ENCODE peak calls at places on chromosome 12, in six cellular contexts. One of them, this sample, is unnamed.

GRCh38 chr12:90842477-90842876 is 112.5 kb downstream of the CCER1 start:
- DNase-seq in mammary epithelial cell: peak; percentile 30
- DNase-seq in stimulated activated CD8-positive, alpha-beta memory T cell treated with anti-CD3 and anti-CD28 coated beads, Interleukin-4, amount 100 ng/mL, for 24 hours: no peak
- DNase-seq in stimulated activated naive CD8-positive, alpha-beta T cell treated with anti-CD3 and anti-CD28 coated beads, Interleukin-15, amount 100 ng/mL, for 72 hours: no peak
- DNase-seq in body of pancreas: no peak
- DNase-seq in SJCRH30: peak; percentile 40
- DNase-seq in this sample: no peak

GRCh38 chr12:118498171-118498570 is 121.8 kb downstream of the SUDS3 start:
- DNase-seq in mammary epithelial cell: no peak
- DNase-seq in stimulated activated CD8-positive, alpha-beta memory T cell treated with anti-CD3 and anti-CD28 coated beads, Interleukin-4, amount 100 ng/mL, for 24 hours: no peak
- DNase-seq in stimulated activated naive CD8-positive, alpha-beta T cell treated with anti-CD3 and anti-CD28 coated beads, Interleukin-15, amount 100 ng/mL, for 72 hours: no peak
- DNase-seq in body of pancreas: peak; percentile 28
- DNase-seq in SJCRH30: no peak
- DNase-seq in this sample: no peak

GRCh38 chr12:10098762-10099161 is at the start of gene CLEC1A:
- DNase-seq in mammary epithelial cell: no peak
- DNase-seq in stimulated activated CD8-positive, alpha-beta memory T cell treated with anti-CD3 and anti-CD28 coated beads, Interleukin-4, amount 100 ng/mL, for 24 hours: no peak
- DNase-seq in stimulated activated naive CD8-positive, alpha-beta T cell treated with anti-CD3 and anti-CD28 coated beads, Interleukin-15, amount 100 ng/mL, for 72 hours: no peak
- DNase-seq in body of pancreas: no peak
- DNase-seq in SJCRH30: no peak
- DNase-seq in this sample: no peak

GRCh38 chr12:38919191-38919590 is 13.8 kb upstream of the CPNE8 start:
- DNase-seq in mammary epithelial cell: peak; percentile 26
- DNase-seq in stimulated activated CD8-positive, alpha-beta memory T cell treated with anti-CD3 and anti-CD28 coated beads, Interleukin-4, amount 100 ng/mL, for 24 hours: no peak
- DNase-seq in stimulated activated naive CD8-positive, alpha-beta T cell treated with anti-CD3 and anti-CD28 coated beads, Interleukin-15, amount 100 ng/mL, for 72 hours: no peak
- DNase-seq in body of pancreas: no peak
- DNase-seq in SJCRH30: no peak
- DNase-seq in this sample: no peak

GRCh38 chr12:39102474-39103209 is 197.3 kb upstream of the CPNE8 start:
- DNase-seq in mammary epithelial cell: peak; percentile 88
- DNase-seq in stimulated activated CD8-positive, alpha-beta memory T cell treated with anti-CD3 and anti-CD28 coated beads, Interleukin-4, amount 100 ng/mL, for 24 hours: no peak
- DNase-seq in stimulated activated naive CD8-positive, alpha-beta T cell treated with anti-CD3 and anti-CD28 coated beads, Interleukin-15, amount 100 ng/mL, for 72 hours: no peak
- DNase-seq in body of pancreas: no peak
- DNase-seq in SJCRH30: no peak
- DNase-seq in this sample: no peak

GRCh38 chr12:15705606-15706005 is 83.6 kb downstream of the EPS8 start:
- DNase-seq in mammary epithelial cell: no peak
- DNase-seq in stimulated activated CD8-positive, alpha-beta memory T cell treated with anti-CD3 and anti-CD28 coated beads, Interleukin-4, amount 100 ng/mL, for 24 hours: no peak
- DNase-seq in stimulated activated naive CD8-positive, alpha-beta T cell treated with anti-CD3 and anti-CD28 coated beads, Interleukin-15, amount 100 ng/mL, for 72 hours: no peak
- DNase-seq in body of pancreas: no peak
- DNase-seq in SJCRH30: no peak
- DNase-seq in this sample: no peak

GRCh38 chr12:40768125-40768864 is 76.1 kb downstream of the CNTN1 start:
- DNase-seq in mammary epithelial cell: no peak
- DNase-seq in stimulated activated CD8-positive, alpha-beta memory T cell treated with anti-CD3 and anti-CD28 coated beads, Interleukin-4, amount 100 ng/mL, for 24 hours: no peak
- DNase-seq in stimulated activated naive CD8-positive, alpha-beta T cell treated with anti-CD3 and anti-CD28 coated beads, Interleukin-15, amount 100 ng/mL, for 72 hours: no peak
- DNase-seq in body of pancreas: no peak
- DNase-seq in SJCRH30: no peak
- DNase-seq in this sample: no peak

GRCh38 chr12:130775953-130776856 is 60.1 kb upstream of the RIMBP2 start:
- DNase-seq in mammary epithelial cell: peak; percentile 72
- DNase-seq in stimulated activated CD8-positive, alpha-beta memory T cell treated with anti-CD3 and anti-CD28 coated beads, Interleukin-4, amount 100 ng/mL, for 24 hours: peak; percentile 60
- DNase-seq in stimulated activated naive CD8-positive, alpha-beta T cell treated with anti-CD3 and anti-CD28 coated beads, Interleukin-15, amount 100 ng/mL, for 72 hours: peak; percentile 59
- DNase-seq in body of pancreas: peak; percentile 36
- DNase-seq in SJCRH30: peak; percentile 48
- DNase-seq in this sample: no peak

GRCh38 chr12:49428652-49429549 is 61.6 kb downstream of the SPATS2 start:
- DNase-seq in mammary epithelial cell: peak; percentile 63
- DNase-seq in stimulated activated CD8-positive, alpha-beta memory T cell treated with anti-CD3 and anti-CD28 coated beads, Interleukin-4, amount 100 ng/mL, for 24 hours: no peak
- DNase-seq in stimulated activated naive CD8-positive, alpha-beta T cell treated with anti-CD3 and anti-CD28 coated beads, Interleukin-15, amount 100 ng/mL, for 72 hours: no peak
- DNase-seq in body of pancreas: no peak
- DNase-seq in SJCRH30: peak; percentile 51
- DNase-seq in this sample: no peak

GRCh38 chr12:65607271-65607880 is 216.9 kb upstream of the HMGA2 start:
- DNase-seq in mammary epithelial cell: no peak
- DNase-seq in stimulated activated CD8-positive, alpha-beta memory T cell treated with anti-CD3 and anti-CD28 coated beads, Interleukin-4, amount 100 ng/mL, for 24 hours: no peak
- DNase-seq in stimulated activated naive CD8-positive, alpha-beta T cell treated with anti-CD3 and anti-CD28 coated beads, Interleukin-15, amount 100 ng/mL, for 72 hours: no peak
- DNase-seq in body of pancreas: peak; percentile 10
- DNase-seq in SJCRH30: no peak
- DNase-seq in this sample: no peak

GRCh38 chr12:6532927-6533652 is 1.2 kb upstream of the GAPDH start:
- DNase-seq in mammary epithelial cell: peak; percentile 87
- DNase-seq in stimulated activated CD8-positive, alpha-beta memory T cell treated with anti-CD3 and anti-CD28 coated beads, Interleukin-4, amount 100 ng/mL, for 24 hours: no peak
- DNase-seq in stimulated activated naive CD8-positive, alpha-beta T cell treated with anti-CD3 and anti-CD28 coated beads, Interleukin-15, amount 100 ng/mL, for 72 hours: no peak
- DNase-seq in body of pancreas: peak; percentile 61
- DNase-seq in SJCRH30: peak; percentile 88
- DNase-seq in this sample: peak; percentile 34

GRCh38 chr12:50745861-50746260 is 18.0 kb upstream of the ATF1 start:
- DNase-seq in mammary epithelial cell: no peak
- DNase-seq in stimulated activated CD8-positive, alpha-beta memory T cell treated with anti-CD3 and anti-CD28 coated beads, Interleukin-4, amount 100 ng/mL, for 24 hours: no peak
- DNase-seq in stimulated activated naive CD8-positive, alpha-beta T cell treated with anti-CD3 and anti-CD28 coated beads, Interleukin-15, amount 100 ng/mL, for 72 hours: no peak
- DNase-seq in body of pancreas: no peak
- DNase-seq in SJCRH30: no peak
- DNase-seq in this sample: no peak

GRCh38 chr12:102321305-102322082 is 123.9 kb upstream of the PMCH start:
- DNase-seq in mammary epithelial cell: no peak
- DNase-seq in stimulated activated CD8-positive, alpha-beta memory T cell treated with anti-CD3 and anti-CD28 coated beads, Interleukin-4, amount 100 ng/mL, for 24 hours: no peak
- DNase-seq in stimulated activated naive CD8-positive, alpha-beta T cell treated with anti-CD3 and anti-CD28 coated beads, Interleukin-15, amount 100 ng/mL, for 72 hours: no peak
- DNase-seq in body of pancreas: no peak
- DNase-seq in SJCRH30: no peak
- DNase-seq in this sample: no peak

GRCh38 chr12:49296836-49297694 is 2.1 kb downstream of the PRPH start:
- DNase-seq in mammary epithelial cell: peak; percentile 55
- DNase-seq in stimulated activated CD8-positive, alpha-beta memory T cell treated with anti-CD3 and anti-CD28 coated beads, Interleukin-4, amount 100 ng/mL, for 24 hours: no peak
- DNase-seq in stimulated activated naive CD8-positive, alpha-beta T cell treated with anti-CD3 and anti-CD28 coated beads, Interleukin-15, amount 100 ng/mL, for 72 hours: peak; percentile 31
- DNase-seq in body of pancreas: peak; percentile 62
- DNase-seq in SJCRH30: no peak
- DNase-seq in this sample: no peak

GRCh38 chr12:64894827-64895475 is 70.5 kb downstream of the TBC1D30 start:
- DNase-seq in mammary epithelial cell: no peak
- DNase-seq in stimulated activated CD8-positive, alpha-beta memory T cell treated with anti-CD3 and anti-CD28 coated beads, Interleukin-4, amount 100 ng/mL, for 24 hours: no peak
- DNase-seq in stimulated activated naive CD8-positive, alpha-beta T cell treated with anti-CD3 and anti-CD28 coated beads, Interleukin-15, amount 100 ng/mL, for 72 hours: no peak
- DNase-seq in body of pancreas: no peak
- DNase-seq in SJCRH30: no peak
- DNase-seq in this sample: no peak

GRCh38 chr12:26773313-26774104 is 59.5 kb downstream of the ITPR2 start:
- DNase-seq in mammary epithelial cell: no peak
- DNase-seq in stimulated activated CD8-positive, alpha-beta memory T cell treated with anti-CD3 and anti-CD28 coated beads, Interleukin-4, amount 100 ng/mL, for 24 hours: no peak
- DNase-seq in stimulated activated naive CD8-positive, alpha-beta T cell treated with anti-CD3 and anti-CD28 coated beads, Interleukin-15, amount 100 ng/mL, for 72 hours: no peak
- DNase-seq in body of pancreas: no peak
- DNase-seq in SJCRH30: no peak
- DNase-seq in this sample: no peak

GRCh38 chr12:1657616-1658167 is 28.7 kb downstream of the WNT5B start:
- DNase-seq in mammary epithelial cell: no peak
- DNase-seq in stimulated activated CD8-positive, alpha-beta memory T cell treated with anti-CD3 and anti-CD28 coated beads, Interleukin-4, amount 100 ng/mL, for 24 hours: no peak
- DNase-seq in stimulated activated naive CD8-positive, alpha-beta T cell treated with anti-CD3 and anti-CD28 coated beads, Interleukin-15, amount 100 ng/mL, for 72 hours: no peak
- DNase-seq in body of pancreas: peak; percentile 45
- DNase-seq in SJCRH30: peak; percentile 74
- DNase-seq in this sample: no peak

GRCh38 chr12:27843714-27844245 is 63.7 kb upstream of the MANSC4 start:
- DNase-seq in mammary epithelial cell: no peak
- DNase-seq in stimulated activated CD8-positive, alpha-beta memory T cell treated with anti-CD3 and anti-CD28 coated beads, Interleukin-4, amount 100 ng/mL, for 24 hours: no peak
- DNase-seq in stimulated activated naive CD8-positive, alpha-beta T cell treated with anti-CD3 and anti-CD28 coated beads, Interleukin-15, amount 100 ng/mL, for 72 hours: no peak
- DNase-seq in body of pancreas: no peak
- DNase-seq in SJCRH30: peak; percentile 19
- DNase-seq in this sample: no peak

GRCh38 chr12:105860556-105861207 is 278.1 kb downstream of the NUAK1 start:
- DNase-seq in mammary epithelial cell: no peak
- DNase-seq in stimulated activated CD8-positive, alpha-beta memory T cell treated with anti-CD3 and anti-CD28 coated beads, Interleukin-4, amount 100 ng/mL, for 24 hours: no peak
- DNase-seq in stimulated activated naive CD8-positive, alpha-beta T cell treated with anti-CD3 and anti-CD28 coated beads, Interleukin-15, amount 100 ng/mL, for 72 hours: no peak
- DNase-seq in body of pancreas: no peak
- DNase-seq in SJCRH30: no peak
- DNase-seq in this sample: no peak

GRCh38 chr12:122942609-122943008 is 23.7 kb downstream of the ABCB9 start:
- DNase-seq in mammary epithelial cell: no peak
- DNase-seq in stimulated activated CD8-positive, alpha-beta memory T cell treated with anti-CD3 and anti-CD28 coated beads, Interleukin-4, amount 100 ng/mL, for 24 hours: no peak
- DNase-seq in stimulated activated naive CD8-positive, alpha-beta T cell treated with anti-CD3 and anti-CD28 coated beads, Interleukin-15, amount 100 ng/mL, for 72 hours: no peak
- DNase-seq in body of pancreas: no peak
- DNase-seq in SJCRH30: no peak
- DNase-seq in this sample: peak; percentile 55

GRCh38 chr12:2650261-2651060 is 144.3 kb upstream of the FKBP4 start:
- DNase-seq in mammary epithelial cell: no peak
- DNase-seq in stimulated activated CD8-positive, alpha-beta memory T cell treated with anti-CD3 and anti-CD28 coated beads, Interleukin-4, amount 100 ng/mL, for 24 hours: no peak
- DNase-seq in stimulated activated naive CD8-positive, alpha-beta T cell treated with anti-CD3 and anti-CD28 coated beads, Interleukin-15, amount 100 ng/mL, for 72 hours: no peak
- DNase-seq in body of pancreas: no peak
- DNase-seq in SJCRH30: no peak
- DNase-seq in this sample: no peak

GRCh38 chr12:29521951-29522350 is 24.5 kb upstream of the OVCH1 start:
- DNase-seq in mammary epithelial cell: no peak
- DNase-seq in stimulated activated CD8-positive, alpha-beta memory T cell treated with anti-CD3 and anti-CD28 coated beads, Interleukin-4, amount 100 ng/mL, for 24 hours: no peak
- DNase-seq in stimulated activated naive CD8-positive, alpha-beta T cell treated with anti-CD3 and anti-CD28 coated beads, Interleukin-15, amount 100 ng/mL, for 72 hours: no peak
- DNase-seq in body of pancreas: no peak
- DNase-seq in SJCRH30: no peak
- DNase-seq in this sample: no peak

GRCh38 chr12:110718222-110718908 is 24.3 kb downstream of the PPP1CC start:
- DNase-seq in mammary epithelial cell: no peak
- DNase-seq in stimulated activated CD8-positive, alpha-beta memory T cell treated with anti-CD3 and anti-CD28 coated beads, Interleukin-4, amount 100 ng/mL, for 24 hours: no peak
- DNase-seq in stimulated activated naive CD8-positive, alpha-beta T cell treated with anti-CD3 and anti-CD28 coated beads, Interleukin-15, amount 100 ng/mL, for 72 hours: no peak
- DNase-seq in body of pancreas: no peak
- DNase-seq in SJCRH30: no peak
- DNase-seq in this sample: no peak

GRCh38 chr12:20188930-20189653 is 179.2 kb upstream of the PDE3A start:
- DNase-seq in mammary epithelial cell: no peak
- DNase-seq in stimulated activated CD8-positive, alpha-beta memory T cell treated with anti-CD3 and anti-CD28 coated beads, Interleukin-4, amount 100 ng/mL, for 24 hours: no peak
- DNase-seq in stimulated activated naive CD8-positive, alpha-beta T cell treated with anti-CD3 and anti-CD28 coated beads, Interleukin-15, amount 100 ng/mL, for 72 hours: no peak
- DNase-seq in body of pancreas: no peak
- DNase-seq in SJCRH30: peak; percentile 81
- DNase-seq in this sample: no peak

GRCh38 chr12:44626883-44627282 is 249.2 kb downstream of the NELL2 start:
- DNase-seq in mammary epithelial cell: no peak
- DNase-seq in stimulated activated CD8-positive, alpha-beta memory T cell treated with anti-CD3 and anti-CD28 coated beads, Interleukin-4, amount 100 ng/mL, for 24 hours: no peak
- DNase-seq in stimulated activated naive CD8-positive, alpha-beta T cell treated with anti-CD3 and anti-CD28 coated beads, Interleukin-15, amount 100 ng/mL, for 72 hours: no peak
- DNase-seq in body of pancreas: no peak
- DNase-seq in SJCRH30: no peak
- DNase-seq in this sample: no peak

GRCh38 chr12:6383572-6384498 is at the start of gene LTBR:
- DNase-seq in mammary epithelial cell: peak; percentile 90
- DNase-seq in stimulated activated CD8-positive, alpha-beta memory T cell treated with anti-CD3 and anti-CD28 coated beads, Interleukin-4, amount 100 ng/mL, for 24 hours: no peak
- DNase-seq in stimulated activated naive CD8-positive, alpha-beta T cell treated with anti-CD3 and anti-CD28 coated beads, Interleukin-15, amount 100 ng/mL, for 72 hours: no peak
- DNase-seq in body of pancreas: peak; percentile 97
- DNase-seq in SJCRH30: peak; percentile 82
- DNase-seq in this sample: no peak

GRCh38 chr12:20426191-20426590 is 57.9 kb downstream of the PDE3A start:
- DNase-seq in mammary epithelial cell: no peak
- DNase-seq in stimulated activated CD8-positive, alpha-beta memory T cell treated with anti-CD3 and anti-CD28 coated beads, Interleukin-4, amount 100 ng/mL, for 24 hours: no peak
- DNase-seq in stimulated activated naive CD8-positive, alpha-beta T cell treated with anti-CD3 and anti-CD28 coated beads, Interleukin-15, amount 100 ng/mL, for 72 hours: no peak
- DNase-seq in body of pancreas: peak; percentile 18
- DNase-seq in SJCRH30: no peak
- DNase-seq in this sample: no peak

GRCh38 chr12:16012086-16012485 is 101.0 kb downstream of the DERA start:
- DNase-seq in mammary epithelial cell: no peak
- DNase-seq in stimulated activated CD8-positive, alpha-beta memory T cell treated with anti-CD3 and anti-CD28 coated beads, Interleukin-4, amount 100 ng/mL, for 24 hours: no peak
- DNase-seq in stimulated activated naive CD8-positive, alpha-beta T cell treated with anti-CD3 and anti-CD28 coated beads, Interleukin-15, amount 100 ng/mL, for 72 hours: no peak
- DNase-seq in body of pancreas: peak; percentile 78
- DNase-seq in SJCRH30: peak; percentile 28
- DNase-seq in this sample: no peak

GRCh38 chr12:79409562-79409961 is 281.2 kb downstream of the PAWR start:
- DNase-seq in mammary epithelial cell: peak; percentile 60
- DNase-seq in stimulated activated CD8-positive, alpha-beta memory T cell treated with anti-CD3 and anti-CD28 coated beads, Interleukin-4, amount 100 ng/mL, for 24 hours: no peak
- DNase-seq in stimulated activated naive CD8-positive, alpha-beta T cell treated with anti-CD3 and anti-CD28 coated beads, Interleukin-15, amount 100 ng/mL, for 72 hours: no peak
- DNase-seq in body of pancreas: no peak
- DNase-seq in SJCRH30: no peak
- DNase-seq in this sample: no peak

GRCh38 chr12:100403446-100403845 is 46.6 kb downstream of the SLC17A8 start:
- DNase-seq in mammary epithelial cell: peak; percentile 70
- DNase-seq in stimulated activated CD8-positive, alpha-beta memory T cell treated with anti-CD3 and anti-CD28 coated beads, Interleukin-4, amount 100 ng/mL, for 24 hours: no peak
- DNase-seq in stimulated activated naive CD8-positive, alpha-beta T cell treated with anti-CD3 and anti-CD28 coated beads, Interleukin-15, amount 100 ng/mL, for 72 hours: no peak
- DNase-seq in body of pancreas: no peak
- DNase-seq in SJCRH30: no peak
- DNase-seq in this sample: no peak

GRCh38 chr12:87382959-87383591 is 646.1 kb downstream of the C12orf50 start:
- DNase-seq in mammary epithelial cell: no peak
- DNase-seq in stimulated activated CD8-positive, alpha-beta memory T cell treated with anti-CD3 and anti-CD28 coated beads, Interleukin-4, amount 100 ng/mL, for 24 hours: no peak
- DNase-seq in stimulated activated naive CD8-positive, alpha-beta T cell treated with anti-CD3 and anti-CD28 coated beads, Interleukin-15, amount 100 ng/mL, for 72 hours: no peak
- DNase-seq in body of pancreas: no peak
- DNase-seq in SJCRH30: no peak
- DNase-seq in this sample: no peak

GRCh38 chr12:43402431-43402830 is 149.6 kb downstream of the ADAMTS20 start:
- DNase-seq in mammary epithelial cell: no peak
- DNase-seq in stimulated activated CD8-positive, alpha-beta memory T cell treated with anti-CD3 and anti-CD28 coated beads, Interleukin-4, amount 100 ng/mL, for 24 hours: no peak
- DNase-seq in stimulated activated naive CD8-positive, alpha-beta T cell treated with anti-CD3 and anti-CD28 coated beads, Interleukin-15, amount 100 ng/mL, for 72 hours: no peak
- DNase-seq in body of pancreas: no peak
- DNase-seq in SJCRH30: no peak
- DNase-seq in this sample: no peak

GRCh38 chr12:20514598-20514997 is 146.3 kb downstream of the PDE3A start:
- DNase-seq in mammary epithelial cell: no peak
- DNase-seq in stimulated activated CD8-positive, alpha-beta memory T cell treated with anti-CD3 and anti-CD28 coated beads, Interleukin-4, amount 100 ng/mL, for 24 hours: no peak
- DNase-seq in stimulated activated naive CD8-positive, alpha-beta T cell treated with anti-CD3 and anti-CD28 coated beads, Interleukin-15, amount 100 ng/mL, for 72 hours: no peak
- DNase-seq in body of pancreas: no peak
- DNase-seq in SJCRH30: no peak
- DNase-seq in this sample: no peak

GRCh38 chr12:70032076-70032475 is 207.0 kb downstream of the MYRFL start:
- DNase-seq in mammary epithelial cell: no peak
- DNase-seq in stimulated activated CD8-positive, alpha-beta memory T cell treated with anti-CD3 and anti-CD28 coated beads, Interleukin-4, amount 100 ng/mL, for 24 hours: no peak
- DNase-seq in stimulated activated naive CD8-positive, alpha-beta T cell treated with anti-CD3 and anti-CD28 coated beads, Interleukin-15, amount 100 ng/mL, for 72 hours: no peak
- DNase-seq in body of pancreas: no peak
- DNase-seq in SJCRH30: no peak
- DNase-seq in this sample: no peak

GRCh38 chr12:93127582-93128331 is 198.7 kb upstream of the EEA1 start:
- DNase-seq in mammary epithelial cell: peak; percentile 71
- DNase-seq in stimulated activated CD8-positive, alpha-beta memory T cell treated with anti-CD3 and anti-CD28 coated beads, Interleukin-4, amount 100 ng/mL, for 24 hours: no peak
- DNase-seq in stimulated activated naive CD8-positive, alpha-beta T cell treated with anti-CD3 and anti-CD28 coated beads, Interleukin-15, amount 100 ng/mL, for 72 hours: no peak
- DNase-seq in body of pancreas: peak; percentile 75
- DNase-seq in SJCRH30: peak; percentile 16
- DNase-seq in this sample: peak; percentile 43

GRCh38 chr12:1518763-1519516 is 75.4 kb downstream of the FBXL14 start:
- DNase-seq in mammary epithelial cell: peak; percentile 93
- DNase-seq in stimulated activated CD8-positive, alpha-beta memory T cell treated with anti-CD3 and anti-CD28 coated beads, Interleukin-4, amount 100 ng/mL, for 24 hours: no peak
- DNase-seq in stimulated activated naive CD8-positive, alpha-beta T cell treated with anti-CD3 and anti-CD28 coated beads, Interleukin-15, amount 100 ng/mL, for 72 hours: no peak
- DNase-seq in body of pancreas: no peak
- DNase-seq in SJCRH30: peak; percentile 84
- DNase-seq in this sample: no peak

GRCh38 chr12:85865905-85866304 is 8.2 kb upstream of the NTS start:
- DNase-seq in mammary epithelial cell: no peak
- DNase-seq in stimulated activated CD8-positive, alpha-beta memory T cell treated with anti-CD3 and anti-CD28 coated beads, Interleukin-4, amount 100 ng/mL, for 24 hours: no peak
- DNase-seq in stimulated activated naive CD8-positive, alpha-beta T cell treated with anti-CD3 and anti-CD28 coated beads, Interleukin-15, amount 100 ng/mL, for 72 hours: no peak
- DNase-seq in body of pancreas: no peak
- DNase-seq in SJCRH30: peak; percentile 16
- DNase-seq in this sample: no peak

GRCh38 chr12:109261087-109261486 is 48.0 kb downstream of the FOXN4 start:
- DNase-seq in mammary epithelial cell: no peak
- DNase-seq in stimulated activated CD8-positive, alpha-beta memory T cell treated with anti-CD3 and anti-CD28 coated beads, Interleukin-4, amount 100 ng/mL, for 24 hours: no peak
- DNase-seq in stimulated activated naive CD8-positive, alpha-beta T cell treated with anti-CD3 and anti-CD28 coated beads, Interleukin-15, amount 100 ng/mL, for 72 hours: no peak
- DNase-seq in body of pancreas: no peak
- DNase-seq in SJCRH30: no peak
- DNase-seq in this sample: no peak

GRCh38 chr12:57299514-57300016 is 48.6 kb upstream of the STAC3 start:
- DNase-seq in mammary epithelial cell: no peak
- DNase-seq in stimulated activated CD8-positive, alpha-beta memory T cell treated with anti-CD3 and anti-CD28 coated beads, Interleukin-4, amount 100 ng/mL, for 24 hours: no peak
- DNase-seq in stimulated activated naive CD8-positive, alpha-beta T cell treated with anti-CD3 and anti-CD28 coated beads, Interleukin-15, amount 100 ng/mL, for 72 hours: no peak
- DNase-seq in body of pancreas: no peak
- DNase-seq in SJCRH30: no peak
- DNase-seq in this sample: no peak

GRCh38 chr12:53172352-53172751 is 8.2 kb upstream of the ZNF740 start:
- DNase-seq in mammary epithelial cell: no peak
- DNase-seq in stimulated activated CD8-positive, alpha-beta memory T cell treated with anti-CD3 and anti-CD28 coated beads, Interleukin-4, amount 100 ng/mL, for 24 hours: no peak
- DNase-seq in stimulated activated naive CD8-positive, alpha-beta T cell treated with anti-CD3 and anti-CD28 coated beads, Interleukin-15, amount 100 ng/mL, for 72 hours: no peak
- DNase-seq in body of pancreas: no peak
- DNase-seq in SJCRH30: peak; percentile 43
- DNase-seq in this sample: no peak

This sample was measured in NK-92 treated with Interleukin-12 subunit alpha and Interleukin-12 subunit beta, amount 100 ng/mL, for 24 hours.